ENCODE peak calls at places on chromosomes 12 and 14, in seven cellular contexts. One of them, this sample, is unnamed.

GRCh38 chr12:71492604-71493003 is 53.0 kb downstream of the LGR5 start:
- DNase-seq in foreskin melanocyte: no peak
- DNase-seq in lower lobe of right lung: no peak
- DNase-seq in HFF-Myc: no peak
- DNase-seq in fibroblast of the aortic adventitia: no peak
- DNase-seq in DMS53: peak; percentile 80
- DNase-seq in stimulated activated naive CD4-positive, alpha-beta T cell: no peak
- DNase-seq in this sample: no peak

GRCh38 chr12:6200266-6201198 is at the start of gene CD9:
- DNase-seq in fibroblast of the aortic adventitia: peak; percentile 49
- DNase-seq in foreskin melanocyte: no peak
- DNase-seq in DMS53: peak; percentile 86
- DNase-seq in stimulated activated naive CD4-positive, alpha-beta T cell: peak; percentile 12
- DNase-seq in lower lobe of right lung: peak; percentile 88
- DNase-seq in HFF-Myc: no peak
- DNase-seq in this sample: peak; percentile 70

GRCh38 chr14:93115069-93115919 is 431 bp downstream of the ITPK1 start:
- DNase-seq in lower lobe of right lung: peak; percentile 94
- DNase-seq in DMS53: peak; percentile 92
- DNase-seq in fibroblast of the aortic adventitia: peak; percentile 76
- DNase-seq in stimulated activated naive CD4-positive, alpha-beta T cell: peak; percentile 61
- DNase-seq in HFF-Myc: no peak
- DNase-seq in foreskin melanocyte: peak; percentile 72
- DNase-seq in this sample: peak; percentile 88

GRCh38 chr12:64256166-64256800 is 34.2 kb upstream of the KICS2 start:
- DNase-seq in foreskin melanocyte: peak; percentile 57
- DNase-seq in lower lobe of right lung: no peak
- DNase-seq in HFF-Myc: peak; percentile 33
- DNase-seq in DMS53: peak; percentile 88
- DNase-seq in stimulated activated naive CD4-positive, alpha-beta T cell: no peak
- DNase-seq in fibroblast of the aortic adventitia: peak; percentile 85
- DNase-seq in this sample: peak; percentile 47

GRCh38 chr12:52870361-52871290 is 21.8 kb upstream of the KRT78 start:
- DNase-seq in HFF-Myc: no peak
- DNase-seq in DMS53: peak; percentile 60
- DNase-seq in lower lobe of right lung: peak; percentile 73
- DNase-seq in stimulated activated naive CD4-positive, alpha-beta T cell: peak; percentile 68
- DNase-seq in fibroblast of the aortic adventitia: peak; percentile 27
- DNase-seq in foreskin melanocyte: no peak
- DNase-seq in this sample: no peak

GRCh38 chr12:124553862-124554428 is 13.5 kb downstream of the NCOR2 start:
- DNase-seq in stimulated activated naive CD4-positive, alpha-beta T cell: no peak
- DNase-seq in HFF-Myc: no peak
- DNase-seq in foreskin melanocyte: no peak
- DNase-seq in lower lobe of right lung: no peak
- DNase-seq in fibroblast of the aortic adventitia: no peak
- DNase-seq in DMS53: no peak
- DNase-seq in this sample: no peak

GRCh38 chr14:68841030-68841809 is 48.4 kb upstream of the ZFP36L1 start:
- DNase-seq in DMS53: no peak
- DNase-seq in fibroblast of the aortic adventitia: peak; percentile 40
- DNase-seq in HFF-Myc: peak; percentile 20
- DNase-seq in lower lobe of right lung: no peak
- DNase-seq in stimulated activated naive CD4-positive, alpha-beta T cell: no peak
- DNase-seq in foreskin melanocyte: no peak
- DNase-seq in this sample: peak; percentile 41

GRCh38 chr12:55722948-55723347 is 2.8 kb downstream of the RDH5 start:
- DNase-seq in fibroblast of the aortic adventitia: no peak
- DNase-seq in foreskin melanocyte: no peak
- DNase-seq in stimulated activated naive CD4-positive, alpha-beta T cell: no peak
- DNase-seq in DMS53: no peak
- DNase-seq in lower lobe of right lung: no peak
- DNase-seq in HFF-Myc: no peak
- DNase-seq in this sample: no peak

GRCh38 chr14:22112004-22112403 is 438.4 kb upstream of the OR4E1 start:
- DNase-seq in fibroblast of the aortic adventitia: no peak
- DNase-seq in DMS53: peak; percentile 29
- DNase-seq in foreskin melanocyte: no peak
- DNase-seq in lower lobe of right lung: no peak
- DNase-seq in stimulated activated naive CD4-positive, alpha-beta T cell: peak; percentile 34
- DNase-seq in HFF-Myc: no peak
- DNase-seq in this sample: no peak

GRCh38 chr12:124296295-124296915 is 1.5 kb downstream of the RFLNA start:
- DNase-seq in fibroblast of the aortic adventitia: no peak
- DNase-seq in HFF-Myc: no peak
- DNase-seq in lower lobe of right lung: peak; percentile 38
- DNase-seq in stimulated activated naive CD4-positive, alpha-beta T cell: no peak
- DNase-seq in foreskin melanocyte: no peak
- DNase-seq in DMS53: no peak
- DNase-seq in this sample: no peak

GRCh38 chr12:88833641-88834116 is 253.4 kb upstream of the KITLG start:
- DNase-seq in DMS53: no peak
- DNase-seq in stimulated activated naive CD4-positive, alpha-beta T cell: no peak
- DNase-seq in foreskin melanocyte: no peak
- DNase-seq in lower lobe of right lung: no peak
- DNase-seq in fibroblast of the aortic adventitia: no peak
- DNase-seq in HFF-Myc: no peak
- DNase-seq in this sample: no peak

GRCh38 chr12:90128526-90128925 is 419.9 kb upstream of the ATP2B1 start:
- DNase-seq in stimulated activated naive CD4-positive, alpha-beta T cell: no peak
- DNase-seq in DMS53: no peak
- DNase-seq in foreskin melanocyte: no peak
- DNase-seq in fibroblast of the aortic adventitia: no peak
- DNase-seq in HFF-Myc: no peak
- DNase-seq in lower lobe of right lung: no peak
- DNase-seq in this sample: no peak

GRCh38 chr12:43241971-43242370 is 310.0 kb downstream of the ADAMTS20 start:
- DNase-seq in DMS53: no peak
- DNase-seq in foreskin melanocyte: no peak
- DNase-seq in stimulated activated naive CD4-positive, alpha-beta T cell: no peak
- DNase-seq in lower lobe of right lung: no peak
- DNase-seq in fibroblast of the aortic adventitia: peak; percentile 64
- DNase-seq in HFF-Myc: no peak
- DNase-seq in this sample: peak; percentile 21

GRCh38 chr12:114657597-114657920 is 26.4 kb downstream of the TBX3 start:
- DNase-seq in HFF-Myc: no peak
- DNase-seq in stimulated activated naive CD4-positive, alpha-beta T cell: no peak
- DNase-seq in fibroblast of the aortic adventitia: no peak
- DNase-seq in lower lobe of right lung: no peak
- DNase-seq in foreskin melanocyte: no peak
- DNase-seq in DMS53: no peak
- DNase-seq in this sample: no peak

GRCh38 chr14:104263671-104264358 is 125.4 kb downstream of the KIF26A start:
- DNase-seq in lower lobe of right lung: peak; percentile 30
- DNase-seq in foreskin melanocyte: no peak
- DNase-seq in fibroblast of the aortic adventitia: no peak
- DNase-seq in DMS53: no peak
- DNase-seq in stimulated activated naive CD4-positive, alpha-beta T cell: no peak
- DNase-seq in HFF-Myc: no peak
- DNase-seq in this sample: no peak

GRCh38 chr14:104967414-104968152 is 10.6 kb downstream of the AHNAK2 start:
- DNase-seq in HFF-Myc: no peak
- DNase-seq in stimulated activated naive CD4-positive, alpha-beta T cell: no peak
- DNase-seq in fibroblast of the aortic adventitia: peak; percentile 45
- DNase-seq in foreskin melanocyte: no peak
- DNase-seq in DMS53: peak; percentile 85
- DNase-seq in lower lobe of right lung: peak; percentile 69
- DNase-seq in this sample: no peak

This sample was measured in fibroblast of gingiva.